ENCODE peak calls at places on chromosomes 11 and 22, in ten cellular contexts. Z is stomach, F is left ventricle myocardium inferior, S is BE2C, N is adrenal gland, L is GM10248, Q is MCF 10A, M is A549, X is fibroblast of lung, P is spleen. G is an unnamed sample.

GRCh38 chr22:20203142-20204099 is 52.6 kb upstream of the CCDC188 start:
- DNase-seq in Z (peak; percentile 37), F (peak; percentile 41), S (no peak), N (peak; percentile 53), L (no peak), Q (no peak), M (no peak), X (peak; percentile 45), P (no peak), G (no peak)

GRCh38 chr11:11416917-11417316 is 63.9 kb upstream of the CSNK2A3 start:
- DNase-seq in Z (no peak), F (no peak), S (no peak), N (no peak), L (no peak), Q (peak; percentile 89), M (peak; percentile 11), X (peak; percentile 75), P (no peak), G (no peak)

GRCh38 chr11:118694185-118694584 is 14.7 kb upstream of the TREH start:
- DNase-seq in Z (no peak), F (no peak), S (no peak), N (no peak), L (no peak), Q (no peak), M (no peak), X (no peak), P (no peak), G (no peak)

GRCh38 chr11:46234261-46234660 is 43.2 kb upstream of the CREB3L1 start:
- DNase-seq in Z (no peak), F (no peak), S (no peak), N (no peak), L (no peak), Q (no peak), M (no peak), X (no peak), P (no peak), G (no peak)

GRCh38 chr11:126655807-126656128 is 300.3 kb downstream of the ST3GAL4 start:
- DNase-seq in Z (no peak), F (no peak), S (no peak), N (no peak), L (no peak), Q (peak; percentile 30), M (peak; percentile 22), X (peak; percentile 39), P (no peak), G (no peak)

GRCh38 chr11:110003426-110003825 is 89.8 kb upstream of the ZC3H12C start:
- DNase-seq in Z (no peak), F (no peak), S (no peak), N (no peak), L (no peak), Q (no peak), M (no peak), X (no peak), P (no peak), G (no peak)

GRCh38 chr22:39243443-39244072 is 1.2 kb downstream of the PDGFB start:
- DNase-seq in Z (no peak), F (no peak), S (no peak), N (no peak), L (no peak), Q (no peak), M (peak; percentile 45), X (no peak), P (no peak), G (no peak)

GRCh38 chr11:119478711-119479285 is 55.8 kb upstream of the THY1 start:
- DNase-seq in Z (peak; percentile 19), F (no peak), S (no peak), N (no peak), L (no peak), Q (no peak), M (no peak), X (no peak), P (no peak), G (no peak)

GRCh38 chr22:50569041-50569459 is 6.3 kb upstream of the SYCE3 start:
- DNase-seq in Z (peak; percentile 82), F (no peak), S (no peak), N (no peak), L (no peak), Q (no peak), M (no peak), X (no peak), P (no peak), G (no peak)

GRCh38 chr11:72274435-72274834 is 30.5 kb upstream of the PHOX2A start:
- DNase-seq in Z (no peak), F (no peak), S (no peak), N (no peak), L (no peak), Q (peak; percentile 43), M (no peak), X (no peak), P (no peak), G (no peak)

GRCh38 chr11:130215531-130216220 is 56.1 kb downstream of the ST14 start:
- DNase-seq in Z (peak; percentile 24), F (no peak), S (no peak), N (no peak), L (no peak), Q (no peak), M (no peak), X (no peak), P (peak; percentile 65), G (no peak)

GRCh38 chr11:14582835-14583234 is 60.8 kb upstream of the PDE3B start:
- DNase-seq in Z (no peak), F (peak; percentile 21), S (no peak), N (no peak), L (no peak), Q (no peak), M (no peak), X (no peak), P (no peak), G (no peak)

GRCh38 chr11:10498022-10498400 is 42.9 kb downstream of the AMPD3 start:
- DNase-seq in Z (no peak), F (no peak), S (no peak), N (no peak), L (no peak), Q (no peak), M (no peak), X (no peak), P (no peak), G (no peak)

GRCh38 chr11:31870609-31871309 is 59.6 kb upstream of the PAX6 start:
- DNase-seq in Z (peak; percentile 50), F (peak; percentile 19), S (peak; percentile 57), N (peak; percentile 51), L (peak; percentile 51), Q (peak; percentile 66), M (peak; percentile 48), X (peak; percentile 33), P (no peak), G (peak; percentile 47)
- TF ChIP-seq CTCF in Z (peak; percentile 66), F (peak; percentile 74), S (peak; percentile 60), N (peak; percentile 73), L (peak; percentile 60), Q (peak; percentile 68), M (peak; percentile 82), X (peak; percentile 77), P (peak; percentile 31), G (peak; percentile 91)

DNA sequence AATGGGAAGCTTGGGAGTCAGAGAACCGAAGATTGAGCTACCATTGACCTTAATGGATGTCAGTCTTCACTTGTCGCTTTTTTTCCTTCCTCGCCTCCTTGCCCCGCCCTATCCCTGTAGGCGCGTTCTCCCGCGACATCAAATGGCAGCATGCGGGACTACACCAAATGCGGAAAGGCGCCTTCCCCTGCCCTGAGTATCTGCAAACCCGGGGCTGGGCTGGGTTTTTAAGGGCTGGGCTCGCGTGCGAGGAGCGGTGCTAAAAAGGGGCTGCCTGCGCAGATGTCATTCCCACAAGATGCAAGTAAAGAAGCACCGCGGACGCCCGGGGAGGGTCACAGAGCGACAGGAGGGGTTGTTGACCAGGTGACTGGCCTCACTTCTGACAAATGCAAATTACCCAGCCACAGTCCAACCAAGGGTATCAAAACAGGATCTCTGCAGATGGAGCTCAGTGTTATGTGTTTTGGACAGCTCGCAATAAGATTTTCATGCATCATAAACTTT is 4.7 kb upstream of the FAM111B start:
- DNase-seq in Z (peak; percentile 65), F (peak; percentile 25), S (peak; percentile 4), N (peak; percentile 62), L (peak; percentile 74), Q (peak; percentile 48), M (peak; percentile 78), X (peak; percentile 23), P (peak; percentile 91), G (no peak)
- TF ChIP-seq CTCF in Z (no peak), F (peak; percentile 24), S (no peak), N (peak; percentile 31), L (peak; percentile 72), Q (peak; percentile 15), M (peak; percentile 29), X (peak; percentile 19), P (peak; percentile 38), G (no peak)

DNA sequence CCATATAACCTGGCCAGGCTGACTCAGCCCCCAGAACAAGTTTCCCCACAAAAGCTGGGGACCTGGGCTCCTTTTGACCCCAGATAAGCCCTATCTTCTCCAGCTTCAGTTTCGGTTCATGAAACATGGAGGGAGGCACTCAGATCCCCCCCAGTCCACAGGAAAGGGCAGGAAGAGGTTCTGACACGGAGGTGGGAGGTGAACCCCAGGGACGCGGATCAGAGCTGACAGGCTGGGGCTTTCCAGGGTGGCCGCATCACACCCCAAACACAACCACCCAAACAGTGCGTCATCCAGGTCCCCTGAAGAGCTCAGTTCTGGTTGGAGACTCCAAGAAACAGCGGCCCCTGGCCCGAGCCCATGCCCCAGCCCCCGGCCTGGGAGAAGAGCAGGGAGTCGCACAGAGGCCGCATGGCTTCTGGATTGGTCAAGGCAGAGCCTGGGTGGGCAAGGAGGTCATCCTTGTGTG is 44.3 kb upstream of the A4GALT start:
- DNase-seq in Z (no peak), F (no peak), S (no peak), N (no peak), L (peak; percentile 73), Q (no peak), M (no peak), X (no peak), P (no peak), G (no peak)
- TF ChIP-seq CTCF in Z (no peak), F (no peak), S (no peak), N (no peak), L (no peak), Q (no peak), M (no peak), X (no peak), P (no peak), G (no peak)

GRCh38 chr11:65611758-65612603 is 2.0 kb downstream of the MAP3K11 start:
- DNase-seq in Z (no peak), F (no peak), S (no peak), N (no peak), L (no peak), Q (no peak), M (no peak), X (peak; percentile 27), P (no peak), G (no peak)

GRCh38 chr11:65615229-65615949 is at the start of gene PCNX3:
- DNase-seq in Z (peak; percentile 100), F (peak; percentile 100), S (peak; percentile 96), N (peak; percentile 100), L (peak; percentile 100), Q (peak; percentile 100), M (peak; percentile 100), X (peak; percentile 100), P (peak; percentile 100), G (peak; percentile 99)

GRCh38 chr11:65612691-65613090 is 1.3 kb downstream of the MAP3K11 start:
- DNase-seq in Z (no peak), F (no peak), S (no peak), N (no peak), L (no peak), Q (no peak), M (no peak), X (no peak), P (peak; percentile 78), G (no peak)

GRCh38 chr11:65611028-65611757 is 2.8 kb downstream of the MAP3K11 start:
- DNase-seq in Z (no peak), F (peak; percentile 68), S (no peak), N (no peak), L (no peak), Q (no peak), M (no peak), X (no peak), P (peak; percentile 92), G (no peak)

GRCh38 chr11:65613091-65613928 is 711 bp downstream of the MAP3K11 start:
- DNase-seq in Z (peak; percentile 42), F (no peak), S (no peak), N (peak; percentile 66), L (no peak), Q (no peak), M (no peak), X (no peak), P (peak; percentile 88), G (no peak)
- TF ChIP-seq CTCF in Z (no peak), F (no peak), S (no peak), N (no peak), L (no peak), Q (no peak), M (no peak), X (no peak), P (no peak), G (no peak)

G was measured in D721Med.